ENCODE peak calls at places on chromosome 20, in six cellular contexts. One of them, this sample, is unnamed. For H3K27me3, the result is how much of the 10 kb centered on the place peaks cover.

GRCh38 chr20:31666258-31667042 is 28.7 kb downstream of the COX4I2 start:
- DNase-seq in neuronal stem cell: no peak
- DNase-seq in H9: no peak
- DNase-seq in IMR-90: no peak
- DNase-seq in trophoblast cell: peak
- DNase-seq in H1: no peak
- DNase-seq in this sample: no peak

GRCh38 chr20:48951041-48951440 is 29.5 kb downstream of the ARFGEF2 start:
- DNase-seq in neuronal stem cell: no peak
- DNase-seq in H9: no peak
- DNase-seq in IMR-90: no peak
- DNase-seq in trophoblast cell: peak
- DNase-seq in H1: no peak
- DNase-seq in this sample: no peak

GRCh38 chr20:49877254-49877990 is 37.9 kb downstream of the SPATA2 start:
- DNase-seq in neuronal stem cell: no peak
- DNase-seq in H9: no peak
- DNase-seq in IMR-90: no peak
- DNase-seq in trophoblast cell: no peak
- DNase-seq in H1: no peak
- DNase-seq in this sample: no peak

GRCh38 chr20:51720854-51721253 is 47.3 kb downstream of the ATP9A start:
- DNase-seq in neuronal stem cell: no peak
- DNase-seq in H9: no peak
- DNase-seq in IMR-90: no peak
- DNase-seq in trophoblast cell: no peak
- DNase-seq in H1: no peak
- DNase-seq in this sample: no peak

GRCh38 chr20:21361266-21361665 is 36.1 kb downstream of the NKX2-4 start:
- DNase-seq in neuronal stem cell: no peak
- DNase-seq in H9: no peak
- DNase-seq in IMR-90: peak
- DNase-seq in trophoblast cell: no peak
- DNase-seq in H1: no peak
- DNase-seq in this sample: peak

GRCh38 chr20:49572857-49573256 is 4.9 kb upstream of the PTGIS start:
- DNase-seq in neuronal stem cell: no peak
- DNase-seq in H9: peak
- DNase-seq in IMR-90: no peak
- DNase-seq in trophoblast cell: no peak
- DNase-seq in H1: no peak
- DNase-seq in this sample: no peak

GRCh38 chr20:17654649-17655285 is 27.3 kb downstream of the RRBP1 start:
- DNase-seq in neuronal stem cell: peak
- DNase-seq in H9: peak
- DNase-seq in IMR-90: peak
- DNase-seq in trophoblast cell: peak
- DNase-seq in H1: no peak
- DNase-seq in this sample: peak

GRCh38 chr20:50438986-50439407 is 71.2 kb upstream of the PTPN1 start:
- DNase-seq in neuronal stem cell: no peak
- DNase-seq in H9: no peak
- DNase-seq in IMR-90: peak
- DNase-seq in trophoblast cell: peak
- DNase-seq in H1: no peak
- DNase-seq in this sample: peak

GRCh38 chr20:61544910-61545889 is 293.1 kb downstream of the CDH4 start:
- DNase-seq in neuronal stem cell: no peak
- DNase-seq in H9: no peak
- DNase-seq in IMR-90: no peak
- DNase-seq in trophoblast cell: no peak
- DNase-seq in H1: no peak
- DNase-seq in this sample: no peak

GRCh38 chr20:9573598-9573997 is 59.2 kb downstream of the LAMP5 start:
- DNase-seq in neuronal stem cell: peak
- DNase-seq in H9: no peak
- DNase-seq in IMR-90: no peak
- DNase-seq in trophoblast cell: no peak
- DNase-seq in H1: no peak
- DNase-seq in this sample: no peak

GRCh38 chr20:21151791-21152190 is 25.9 kb downstream of the KIZ start:
- DNase-seq in neuronal stem cell: no peak
- DNase-seq in H9: no peak
- DNase-seq in IMR-90: no peak
- DNase-seq in trophoblast cell: no peak
- DNase-seq in H1: no peak
- DNase-seq in this sample: no peak

GRCh38 chr20:37406010-37406998 is 60.4 kb downstream of the SRC start:
- DNase-seq in neuronal stem cell: no peak
- DNase-seq in H9: no peak
- DNase-seq in IMR-90: peak
- DNase-seq in trophoblast cell: peak
- DNase-seq in H1: no peak
- DNase-seq in this sample: peak

GRCh38 chr20:36744764-36745191 is 1.1 kb downstream of the NDRG3 start:
- DNase-seq in neuronal stem cell: no peak
- DNase-seq in H9: peak
- DNase-seq in IMR-90: peak
- DNase-seq in trophoblast cell: peak
- DNase-seq in H1: no peak
- DNase-seq in this sample: no peak

GRCh38 chr20:47557218-47557617 is 55.5 kb downstream of the NCOA3 start:
- DNase-seq in neuronal stem cell: no peak
- DNase-seq in H9: no peak
- DNase-seq in IMR-90: no peak
- DNase-seq in trophoblast cell: no peak
- DNase-seq in H1: no peak
- DNase-seq in this sample: no peak

GRCh38 chr20:38002422-38002821 is 30.8 kb downstream of the TTI1 start:
- DNase-seq in neuronal stem cell: no peak
- DNase-seq in H9: no peak
- DNase-seq in IMR-90: no peak
- DNase-seq in trophoblast cell: peak
- DNase-seq in H1: no peak
- DNase-seq in this sample: no peak

GRCh38 chr20:53302695-53303094 is 290.9 kb downstream of the ZNF217 start:
- DNase-seq in neuronal stem cell: no peak
- DNase-seq in H9: no peak
- DNase-seq in IMR-90: no peak
- DNase-seq in trophoblast cell: no peak
- DNase-seq in H1: no peak
- DNase-seq in this sample: no peak
- H3K27me3 ChIP-seq in neuronal stem cell: under half
- H3K27me3 ChIP-seq in H9: under half
- H3K27me3 ChIP-seq in IMR-90: under half
- H3K27me3 ChIP-seq in trophoblast cell: under half
- H3K27me3 ChIP-seq in H1: under half
- H3K27me3 ChIP-seq in this sample: under half

GRCh38 chr20:5172167-5172586 is 45.4 kb downstream of the CDS2 start:
- DNase-seq in neuronal stem cell: no peak
- DNase-seq in H9: no peak
- DNase-seq in IMR-90: no peak
- DNase-seq in trophoblast cell: no peak
- DNase-seq in H1: no peak
- DNase-seq in this sample: no peak

GRCh38 chr20:5171790-5172164 is 45.0 kb downstream of the CDS2 start:
- DNase-seq in neuronal stem cell: no peak
- DNase-seq in H9: no peak
- DNase-seq in IMR-90: no peak
- DNase-seq in trophoblast cell: no peak
- DNase-seq in H1: no peak
- DNase-seq in this sample: no peak

GRCh38 chr20:5171074-5171789 is 44.4 kb downstream of the CDS2 start:
- DNase-seq in neuronal stem cell: peak
- DNase-seq in H9: peak
- DNase-seq in IMR-90: no peak
- DNase-seq in trophoblast cell: no peak
- DNase-seq in H1: no peak
- DNase-seq in this sample: peak

GRCh38 chr20:5170341-5170740 is 43.5 kb downstream of the CDS2 start:
- DNase-seq in neuronal stem cell: no peak
- DNase-seq in H9: no peak
- DNase-seq in IMR-90: no peak
- DNase-seq in trophoblast cell: no peak
- DNase-seq in H1: no peak
- DNase-seq in this sample: no peak

DNA sequence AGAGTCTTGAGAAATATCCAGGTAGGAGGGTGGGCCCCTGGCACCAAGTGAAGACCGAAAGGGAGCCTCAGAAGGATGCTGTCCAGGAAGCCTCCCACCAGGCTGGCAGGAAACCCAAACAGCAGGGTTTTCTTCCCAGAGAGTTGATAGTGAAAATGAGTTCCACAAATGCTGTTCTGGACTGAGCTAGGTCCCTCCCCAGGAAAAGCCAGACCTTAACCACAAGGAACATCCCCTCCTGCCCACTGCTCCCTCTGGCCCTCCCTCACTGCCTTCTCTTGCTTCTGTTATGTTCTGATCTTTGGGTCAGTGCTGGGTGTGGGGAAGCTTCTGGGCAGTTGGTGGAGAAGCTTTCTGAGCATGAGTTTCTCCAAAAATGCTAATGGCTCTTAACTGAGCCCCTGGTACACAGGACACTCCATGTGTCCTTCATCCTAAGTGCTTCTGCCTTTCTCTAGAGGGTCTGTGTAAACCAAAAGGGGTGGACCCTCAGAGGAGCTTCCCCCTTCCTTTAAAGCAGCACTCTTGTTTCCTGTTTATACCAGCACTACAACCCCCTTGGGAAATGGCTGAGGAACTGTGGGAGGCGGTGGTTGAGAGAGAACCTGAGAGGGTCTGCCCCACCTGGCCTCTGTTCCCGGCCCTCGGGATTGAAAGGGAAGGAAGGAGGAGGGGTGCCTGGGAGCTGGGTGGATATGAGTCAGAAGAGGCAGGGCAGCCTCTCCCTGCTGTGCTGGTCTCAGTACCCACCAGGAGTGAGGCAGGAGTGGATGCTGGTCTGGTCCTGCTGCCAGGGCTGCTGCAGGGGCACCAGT is 42.0 kb downstream of the CDS2 start:
- DNase-seq in neuronal stem cell: no peak
- DNase-seq in H9: peak
- DNase-seq in IMR-90: peak
- DNase-seq in trophoblast cell: no peak
- DNase-seq in H1: no peak
- DNase-seq in this sample: peak
- H3K9ac ChIP-seq in neuronal stem cell: no peak
- H3K9ac ChIP-seq in H9: peak
- H3K9ac ChIP-seq in IMR-90: no peak
- H3K9ac ChIP-seq in trophoblast cell: no peak
- H3K9ac ChIP-seq in H1: no peak
- H3K9ac ChIP-seq in this sample: peak

GRCh38 chr20:3464166-3464565 is 6.7 kb upstream of the ATRN start:
- DNase-seq in neuronal stem cell: no peak
- DNase-seq in H9: no peak
- DNase-seq in IMR-90: no peak
- DNase-seq in trophoblast cell: peak
- DNase-seq in H1: no peak
- DNase-seq in this sample: no peak

GRCh38 chr20:3465301-3465700 is 5.5 kb upstream of the ATRN start:
- DNase-seq in neuronal stem cell: no peak
- DNase-seq in H9: no peak
- DNase-seq in IMR-90: no peak
- DNase-seq in trophoblast cell: no peak
- DNase-seq in H1: no peak
- DNase-seq in this sample: no peak

GRCh38 chr20:3461911-3462677 is 8.7 kb upstream of the ATRN start:
- DNase-seq in neuronal stem cell: no peak
- DNase-seq in H9: no peak
- DNase-seq in IMR-90: no peak
- DNase-seq in trophoblast cell: peak
- DNase-seq in H1: no peak
- DNase-seq in this sample: peak

GRCh38 chr20:3459881-3460307 is 10.9 kb upstream of the ATRN start:
- DNase-seq in neuronal stem cell: no peak
- DNase-seq in H9: no peak
- DNase-seq in IMR-90: no peak
- DNase-seq in trophoblast cell: no peak
- DNase-seq in H1: no peak
- DNase-seq in this sample: no peak

GRCh38 chr20:3461191-3461874 is 9.5 kb upstream of the ATRN start:
- DNase-seq in neuronal stem cell: no peak
- DNase-seq in H9: no peak
- DNase-seq in IMR-90: peak
- DNase-seq in trophoblast cell: no peak
- DNase-seq in H1: no peak
- DNase-seq in this sample: no peak
- H4K91ac ChIP-seq in neuronal stem cell: no peak
- H4K91ac ChIP-seq in H9: no peak
- H4K91ac ChIP-seq in IMR-90: no peak
- H4K91ac ChIP-seq in trophoblast cell: no peak
- H4K91ac ChIP-seq in H1: no peak
- H4K91ac ChIP-seq in this sample: no peak

GRCh38 chr20:24013953-24014352 is 25.4 kb upstream of the GGTLC1 start:
- DNase-seq in neuronal stem cell: no peak
- DNase-seq in H9: no peak
- DNase-seq in IMR-90: no peak
- DNase-seq in trophoblast cell: no peak
- DNase-seq in H1: no peak
- DNase-seq in this sample: no peak
- H3K27me3 ChIP-seq in neuronal stem cell: under half
- H3K27me3 ChIP-seq in H9: under half
- H3K27me3 ChIP-seq in IMR-90: under half
- H3K27me3 ChIP-seq in trophoblast cell: under half
- H3K27me3 ChIP-seq in H1: under half
- H3K27me3 ChIP-seq in this sample: under half

GRCh38 chr20:4073852-4074741 is 58.7 kb upstream of the RNF24 start:
- DNase-seq in neuronal stem cell: no peak
- DNase-seq in H9: no peak
- DNase-seq in IMR-90: no peak
- DNase-seq in trophoblast cell: no peak
- DNase-seq in H1: no peak
- DNase-seq in this sample: no peak
- H3K9ac ChIP-seq in neuronal stem cell: no peak
- H3K9ac ChIP-seq in H9: no peak
- H3K9ac ChIP-seq in IMR-90: no peak
- H3K9ac ChIP-seq in trophoblast cell: no peak
- H3K9ac ChIP-seq in H1: no peak
- H3K9ac ChIP-seq in this sample: peak

This sample was measured in mesenchymal stem cell.